ENCODE peak calls at places on chromosomes 5 and 9, in ten cellular contexts. G is upper lobe of left lung, A is mammary epithelial cell, Z is lung, D is upper lobe of right lung, O is SJSA1, C is adipocyte, I is aorta, M is uterus, Q is heart left ventricle. F is an unnamed sample.
A peak's percentile ranks its signal among the peaks of the same experiment; 100 is the strongest.

GRCh38 chr5:149341846-149342245 is 3.5 kb upstream of the GRPEL2 start:
- DNase-seq in G (no peak), A (no peak), Z (no peak), D (no peak), O (no peak), C (no peak), I (no peak), M (no peak), Q (no peak), F (no peak)

GRCh38 chr9:89339807-89340206 is 21.5 kb downstream of the SECISBP2 start:
- DNase-seq in G (no peak), A (no peak), Z (no peak), D (no peak), O (no peak), C (no peak), I (no peak), M (no peak), Q (no peak), F (no peak)

GRCh38 chr9:20623748-20624124 is 1.4 kb upstream of the MLLT3 start:
- DNase-seq in G (no peak), A (no peak), Z (no peak), D (no peak), O (no peak), C (no peak), I (no peak), M (no peak), Q (no peak), F (no peak)

GRCh38 chr5:54148858-54149257 is 161.5 kb downstream of the ARL15 start:
- DNase-seq in G (no peak), A (no peak), Z (no peak), D (no peak), O (no peak), C (no peak), I (no peak), M (no peak), Q (no peak), F (no peak)

GRCh38 chr5:74183041-74183440 is 457.5 kb downstream of the ENC1 start:
- DNase-seq in G (no peak), A (no peak), Z (no peak), D (no peak), O (no peak), C (no peak), I (no peak), M (no peak), Q (no peak), F (no peak)

GRCh38 chr5:87770601-87771121 is 357.9 kb upstream of the CCNH start:
- DNase-seq in G (no peak), A (no peak), Z (no peak), D (no peak), O (no peak), C (no peak), I (no peak), M (no peak), Q (no peak), F (no peak)

GRCh38 chr9:75892168-75892901 is 1.9 kb downstream of the PCSK5 start:
- DNase-seq in G (peak; percentile 84), A (peak; percentile 63), Z (peak; percentile 30), D (peak; percentile 74), O (peak; percentile 22), C (peak; percentile 57), I (peak; percentile 73), M (peak; percentile 40), Q (peak; percentile 16), F (no peak)

GRCh38 chr9:17742065-17742464 is 163.2 kb downstream of the SH3GL2 start:
- DNase-seq in G (no peak), A (no peak), Z (no peak), D (no peak), O (peak; percentile 1), C (no peak), I (no peak), M (no peak), Q (no peak), F (no peak)

GRCh38 chr9:72858089-72858912 is 94.6 kb downstream of the ALDH1A1 start:
- DNase-seq in G (no peak), A (no peak), Z (no peak), D (no peak), O (no peak), C (peak; percentile 22), I (peak; percentile 48), M (no peak), Q (no peak), F (no peak)

GRCh38 chr5:59483971-59484472 is 409.5 kb downstream of the PDE4D start:
- DNase-seq in G (no peak), A (peak; percentile 68), Z (no peak), D (no peak), O (peak; percentile 24), C (no peak), I (no peak), M (no peak), Q (no peak), F (peak; percentile 9)

GRCh38 chr9:134751630-134752029 is 110.0 kb downstream of the COL5A1 start:
- DNase-seq in G (no peak), A (no peak), Z (no peak), D (no peak), O (no peak), C (no peak), I (no peak), M (no peak), Q (no peak), F (no peak)

GRCh38 chr9:97889941-97890557 is 32.3 kb downstream of the TRMO start:
- DNase-seq in G (no peak), A (no peak), Z (no peak), D (peak; percentile 74), O (no peak), C (peak; percentile 18), I (no peak), M (no peak), Q (no peak), F (peak; percentile 51)

GRCh38 chr5:97044057-97044456 is 98.4 kb downstream of the LIX1 start:
- DNase-seq in G (no peak), A (peak; percentile 35), Z (no peak), D (no peak), O (no peak), C (no peak), I (no peak), M (peak; percentile 20), Q (peak; percentile 15), F (peak; percentile 24)

GRCh38 chr9:93958875-93959682 is 3.9 kb upstream of the BARX1 start:
- DNase-seq in G (peak; percentile 85), A (no peak), Z (peak; percentile 48), D (peak; percentile 79), O (no peak), C (peak; percentile 65), I (no peak), M (no peak), Q (no peak), F (no peak)

GRCh38 chr5:33311893-33312292 is 128.9 kb upstream of the TARS1 start:
- DNase-seq in G (no peak), A (peak; percentile 95), Z (no peak), D (no peak), O (peak; percentile 19), C (peak; percentile 68), I (no peak), M (no peak), Q (no peak), F (no peak)

GRCh38 chr5:82635561-82636288 is 357.6 kb upstream of the RPS23 start:
- DNase-seq in G (no peak), A (peak; percentile 93), Z (no peak), D (no peak), O (no peak), C (peak; percentile 79), I (no peak), M (no peak), Q (no peak), F (no peak)

GRCh38 chr9:16716631-16717030 is 153.8 kb downstream of the BNC2 start:
- DNase-seq in G (no peak), A (no peak), Z (no peak), D (no peak), O (no peak), C (no peak), I (no peak), M (no peak), Q (no peak), F (no peak)
- H3K4me1 ChIP-seq in G (no peaks in the 10 kb centered on the region), A (no peaks in the 10 kb centered on the region), Z (no peaks in the 10 kb centered on the region), D (no peaks in the 10 kb centered on the region), O (peaks cover 32% of the 10 kb centered on the region), C (peaks cover 60% of the 10 kb centered on the region), I (peaks cover 3% of the 10 kb centered on the region), M (peaks cover 3% of the 10 kb centered on the region), Q (no peaks in the 10 kb centered on the region), F (no peaks in the 10 kb centered on the region)

GRCh38 chr5:72434781-72435437 is 72.3 kb downstream of the ZNF366 start:
- DNase-seq in G (no peak), A (no peak), Z (no peak), D (no peak), O (no peak), C (peak; percentile 77), I (no peak), M (peak; percentile 34), Q (no peak), F (no peak)
- H3K4me1 ChIP-seq in G (peaks cover 15% of the 10 kb centered on the region), A (peaks cover 22% of the 10 kb centered on the region), Z (peaks cover 1% of the 10 kb centered on the region), D (peaks cover 13% of the 10 kb centered on the region), O (no peaks in the 10 kb centered on the region), C (peaks cover 34% of the 10 kb centered on the region), I (peaks cover 12% of the 10 kb centered on the region), M (peaks cover 10% of the 10 kb centered on the region), Q (no peaks in the 10 kb centered on the region), F (no peaks in the 10 kb centered on the region)

DNA sequence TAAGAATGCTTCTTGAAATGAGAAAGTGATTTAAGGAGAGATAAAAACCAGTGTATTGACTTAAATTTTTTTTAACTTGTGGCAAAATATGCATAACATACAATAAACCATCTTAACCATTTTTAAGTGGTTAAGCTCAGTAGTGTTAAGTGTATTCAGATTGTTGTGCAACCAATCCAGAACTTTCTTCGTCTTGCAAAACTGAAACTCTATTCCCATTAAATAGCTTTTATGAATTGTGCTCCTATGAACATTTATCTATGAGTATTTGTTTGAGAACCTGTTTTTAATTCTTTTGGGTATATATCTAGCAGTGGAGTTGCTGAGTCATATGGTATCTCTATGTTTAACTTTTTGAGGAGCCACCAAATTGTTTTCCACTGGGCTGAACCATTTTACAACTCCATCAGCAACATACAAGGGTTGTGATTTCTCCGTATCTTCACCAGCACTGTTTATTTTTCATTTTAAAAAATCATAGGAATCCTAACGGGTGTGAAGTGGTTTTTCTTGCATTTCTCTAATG is 76.6 kb upstream of the ACTBL2 start:
- DNase-seq in G (no peak), A (no peak), Z (no peak), D (no peak), O (no peak), C (peak; percentile 22), I (no peak), M (no peak), Q (no peak), F (no peak)
- H3K4me1 ChIP-seq in G (no peaks in the 10 kb centered on the region), A (no peaks in the 10 kb centered on the region), Z (no peaks in the 10 kb centered on the region), D (no peaks in the 10 kb centered on the region), O (no peaks in the 10 kb centered on the region), C (no peaks in the 10 kb centered on the region), I (no peaks in the 10 kb centered on the region), M (no peaks in the 10 kb centered on the region), Q (no peaks in the 10 kb centered on the region), F (no peaks in the 10 kb centered on the region)

DNA sequence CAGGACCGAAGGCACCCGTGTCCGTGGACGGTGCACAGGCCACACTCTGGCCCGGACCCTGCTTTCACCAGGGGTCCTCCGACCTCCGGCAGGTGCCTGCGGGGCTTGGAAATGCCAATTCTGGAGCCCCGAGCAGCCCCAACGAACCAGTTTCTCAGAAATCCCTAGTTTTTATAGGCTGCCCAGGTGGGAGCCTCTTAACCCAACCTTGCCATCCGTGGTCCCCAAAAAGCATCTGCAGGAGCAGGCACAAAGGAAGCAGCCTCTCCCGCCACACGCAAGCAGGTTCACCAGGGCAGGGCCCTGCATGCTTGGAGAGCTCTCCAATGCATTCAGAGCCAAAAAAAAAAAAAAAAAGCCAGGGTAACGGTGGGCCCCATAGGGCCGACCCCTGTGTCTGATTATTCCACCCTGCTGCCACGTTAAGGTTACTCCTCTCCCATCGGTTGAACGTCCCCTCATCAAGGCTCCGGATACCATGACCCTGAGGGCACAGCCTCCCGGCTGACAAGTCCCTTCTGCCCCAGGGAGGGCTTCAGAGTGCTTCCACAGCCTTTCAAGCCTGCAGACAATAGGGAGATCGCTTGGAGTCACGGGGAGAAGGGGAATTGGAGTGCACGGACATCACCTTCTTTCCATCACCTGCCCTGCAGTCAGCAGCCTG is 796 bp upstream of the TPRN start:
- DNase-seq in G (no peak), A (no peak), Z (no peak), D (no peak), O (no peak), C (no peak), I (no peak), M (no peak), Q (no peak), F (no peak)
- H3K4me1 ChIP-seq in G (peaks cover 67% of the 10 kb centered on the region), A (peaks cover 49% of the 10 kb centered on the region), Z (peaks cover 37% of the 10 kb centered on the region), D (peaks cover 52% of the 10 kb centered on the region), O (peaks cover 21% of the 10 kb centered on the region), C (peaks cover 48% of the 10 kb centered on the region), I (peaks cover 3% of the 10 kb centered on the region), M (peaks cover 21% of the 10 kb centered on the region), Q (peaks cover 70% of the 10 kb centered on the region), F (peaks cover 9% of the 10 kb centered on the region)

F was measured in BE2C.